ENCODE peak calls at places on chromosome 11, in ten cellular contexts. One of them, this sample, is unnamed.
A peak's percentile ranks its signal among the peaks of the same experiment; 100 is the strongest.

GRCh38 chr11:8886332-8886731 is 24.7 kb upstream of the AKIP1 start:
- DNase-seq in heart right ventricle: no peak
- DNase-seq in brain microvascular endothelial cell: no peak
- DNase-seq in upper lobe of right lung: no peak
- DNase-seq in K562: no peak
- DNase-seq in foreskin keratinocyte: no peak
- DNase-seq in Peyer's patch: no peak
- DNase-seq in fibroblast of lung: no peak
- DNase-seq in left ventricle myocardium inferior: no peak
- DNase-seq in pancreas: no peak
- DNase-seq in this sample: no peak

GRCh38 chr11:119518746-119519382 is 95.9 kb upstream of the THY1 start:
- DNase-seq in foreskin keratinocyte: peak; percentile 33
- DNase-seq in K562: peak; percentile 72
- DNase-seq in left ventricle myocardium inferior: no peak
- DNase-seq in pancreas: no peak
- DNase-seq in Peyer's patch: no peak
- DNase-seq in upper lobe of right lung: no peak
- DNase-seq in fibroblast of lung: peak; percentile 58
- DNase-seq in brain microvascular endothelial cell: peak; percentile 47
- DNase-seq in heart right ventricle: no peak
- DNase-seq in this sample: no peak

GRCh38 chr11:43868852-43869567 is 11.6 kb upstream of the ALKBH3 start:
- DNase-seq in pancreas: no peak
- DNase-seq in Peyer's patch: no peak
- DNase-seq in heart right ventricle: no peak
- DNase-seq in fibroblast of lung: peak; percentile 77
- DNase-seq in left ventricle myocardium inferior: no peak
- DNase-seq in brain microvascular endothelial cell: peak; percentile 79
- DNase-seq in upper lobe of right lung: no peak
- DNase-seq in K562: peak; percentile 36
- DNase-seq in foreskin keratinocyte: peak; percentile 51
- DNase-seq in this sample: no peak

GRCh38 chr11:115860246-115860645 is 356.0 kb upstream of the CADM1 start:
- DNase-seq in fibroblast of lung: peak; percentile 87
- DNase-seq in pancreas: no peak
- DNase-seq in left ventricle myocardium inferior: no peak
- DNase-seq in heart right ventricle: no peak
- DNase-seq in foreskin keratinocyte: no peak
- DNase-seq in K562: no peak
- DNase-seq in brain microvascular endothelial cell: no peak
- DNase-seq in upper lobe of right lung: no peak
- DNase-seq in Peyer's patch: no peak
- DNase-seq in this sample: no peak

GRCh38 chr11:66604161-66604560 is 11.2 kb downstream of the CCS start:
- DNase-seq in brain microvascular endothelial cell: no peak
- DNase-seq in pancreas: no peak
- DNase-seq in K562: no peak
- DNase-seq in fibroblast of lung: no peak
- DNase-seq in heart right ventricle: no peak
- DNase-seq in left ventricle myocardium inferior: no peak
- DNase-seq in foreskin keratinocyte: no peak
- DNase-seq in upper lobe of right lung: no peak
- DNase-seq in Peyer's patch: no peak
- DNase-seq in this sample: no peak

GRCh38 chr11:96875772-96876171 is 486.0 kb downstream of the JRKL start:
- DNase-seq in brain microvascular endothelial cell: no peak
- DNase-seq in fibroblast of lung: no peak
- DNase-seq in heart right ventricle: no peak
- DNase-seq in K562: no peak
- DNase-seq in foreskin keratinocyte: no peak
- DNase-seq in Peyer's patch: no peak
- DNase-seq in pancreas: no peak
- DNase-seq in upper lobe of right lung: no peak
- DNase-seq in left ventricle myocardium inferior: no peak
- DNase-seq in this sample: no peak

GRCh38 chr11:8018742-8019631 is 31.9 kb downstream of the EIF3F start:
- DNase-seq in upper lobe of right lung: peak; percentile 71
- DNase-seq in heart right ventricle: peak; percentile 76
- DNase-seq in left ventricle myocardium inferior: peak; percentile 76
- DNase-seq in foreskin keratinocyte: no peak
- DNase-seq in pancreas: peak; percentile 64
- DNase-seq in K562: no peak
- DNase-seq in Peyer's patch: peak; percentile 54
- DNase-seq in fibroblast of lung: peak; percentile 65
- DNase-seq in brain microvascular endothelial cell: peak; percentile 48
- DNase-seq in this sample: no peak

GRCh38 chr11:115084191-115084590 is 405.9 kb downstream of the NXPE2 start:
- DNase-seq in upper lobe of right lung: no peak
- DNase-seq in left ventricle myocardium inferior: no peak
- DNase-seq in brain microvascular endothelial cell: no peak
- DNase-seq in fibroblast of lung: no peak
- DNase-seq in K562: no peak
- DNase-seq in Peyer's patch: no peak
- DNase-seq in heart right ventricle: no peak
- DNase-seq in foreskin keratinocyte: no peak
- DNase-seq in pancreas: no peak
- DNase-seq in this sample: no peak

GRCh38 chr11:133526790-133527189 is 5.5 kb downstream of the OPCML start:
- DNase-seq in foreskin keratinocyte: no peak
- DNase-seq in fibroblast of lung: no peak
- DNase-seq in K562: no peak
- DNase-seq in brain microvascular endothelial cell: no peak
- DNase-seq in upper lobe of right lung: no peak
- DNase-seq in pancreas: no peak
- DNase-seq in left ventricle myocardium inferior: peak; percentile 47
- DNase-seq in Peyer's patch: no peak
- DNase-seq in heart right ventricle: peak; percentile 36
- DNase-seq in this sample: no peak

GRCh38 chr11:97738751-97739150 is 1282.0 kb upstream of the CNTN5 start:
- DNase-seq in foreskin keratinocyte: no peak
- DNase-seq in Peyer's patch: no peak
- DNase-seq in left ventricle myocardium inferior: no peak
- DNase-seq in heart right ventricle: no peak
- DNase-seq in fibroblast of lung: no peak
- DNase-seq in upper lobe of right lung: no peak
- DNase-seq in K562: no peak
- DNase-seq in pancreas: no peak
- DNase-seq in brain microvascular endothelial cell: no peak
- DNase-seq in this sample: no peak

GRCh38 chr11:74330065-74330858 is 18.8 kb upstream of the P4HA3 start:
- DNase-seq in heart right ventricle: no peak
- DNase-seq in Peyer's patch: no peak
- DNase-seq in brain microvascular endothelial cell: peak; percentile 42
- DNase-seq in fibroblast of lung: peak; percentile 82
- DNase-seq in left ventricle myocardium inferior: no peak
- DNase-seq in foreskin keratinocyte: peak; percentile 29
- DNase-seq in K562: no peak
- DNase-seq in upper lobe of right lung: no peak
- DNase-seq in pancreas: no peak
- DNase-seq in this sample: no peak

GRCh38 chr11:62805044-62805892 is at the start of gene NXF1:
- DNase-seq in pancreas: peak; percentile 91
- DNase-seq in left ventricle myocardium inferior: peak; percentile 95
- DNase-seq in Peyer's patch: peak; percentile 95
- DNase-seq in heart right ventricle: peak; percentile 96
- DNase-seq in brain microvascular endothelial cell: peak; percentile 85
- DNase-seq in foreskin keratinocyte: peak; percentile 68
- DNase-seq in upper lobe of right lung: peak; percentile 97
- DNase-seq in K562: peak; percentile 98
- DNase-seq in fibroblast of lung: peak; percentile 88
- DNase-seq in this sample: peak; percentile 94
- TF ChIP-seq CTCF in pancreas: no peak
- TF ChIP-seq CTCF in left ventricle myocardium inferior: peak; percentile 31
- TF ChIP-seq CTCF in Peyer's patch: peak; percentile 6
- TF ChIP-seq CTCF in heart right ventricle: no peak
- TF ChIP-seq CTCF in brain microvascular endothelial cell: peak; percentile 39
- TF ChIP-seq CTCF in foreskin keratinocyte: peak; percentile 18
- TF ChIP-seq CTCF in upper lobe of right lung: peak; percentile 9
- TF ChIP-seq CTCF in K562: peak; percentile 7
- TF ChIP-seq CTCF in fibroblast of lung: no peak
- TF ChIP-seq CTCF in this sample: peak; percentile 31

DNA sequence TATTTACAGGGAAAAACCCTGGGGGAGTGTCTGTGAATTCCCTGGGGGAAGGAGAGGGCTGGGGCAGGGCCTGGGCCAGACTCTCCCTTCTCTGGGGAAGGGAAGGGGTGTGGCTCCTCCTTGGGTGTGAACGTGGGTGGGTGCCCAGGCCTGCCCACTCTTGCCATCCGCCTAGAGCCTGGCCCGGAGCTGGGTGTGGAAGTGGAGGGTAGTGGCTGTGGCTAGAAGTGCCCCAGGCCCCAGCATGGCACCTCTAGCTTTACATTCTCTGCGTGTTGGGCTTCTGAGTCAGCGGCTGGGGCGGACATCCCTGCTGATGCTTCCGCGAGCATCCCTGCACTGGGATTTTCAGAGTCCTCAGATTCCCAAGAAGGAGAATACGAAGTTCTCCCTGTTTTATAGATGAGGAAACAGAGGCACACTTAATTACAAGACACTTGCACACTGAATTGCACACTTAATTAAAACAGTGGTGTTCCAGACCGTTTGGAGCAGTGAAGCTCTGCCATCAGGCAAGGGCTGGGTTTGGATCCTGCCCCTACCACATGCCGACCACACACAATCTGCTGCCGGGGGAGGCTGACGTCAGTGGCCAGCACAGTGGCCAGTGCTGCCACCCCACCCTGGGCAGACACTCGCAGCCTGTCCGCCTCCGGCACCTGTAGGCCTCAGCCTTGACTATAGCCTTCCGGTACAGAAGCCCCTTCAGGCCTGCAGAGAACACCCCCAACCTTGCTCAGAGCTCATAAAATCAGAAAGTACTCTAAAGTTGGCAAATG is 7.6 kb downstream of the BAD start:
- DNase-seq in Peyer's patch: no peak
- DNase-seq in upper lobe of right lung: no peak
- DNase-seq in brain microvascular endothelial cell: peak; percentile 56
- DNase-seq in K562: no peak
- DNase-seq in pancreas: no peak
- DNase-seq in heart right ventricle: no peak
- DNase-seq in fibroblast of lung: peak; percentile 55
- DNase-seq in foreskin keratinocyte: peak; percentile 85
- DNase-seq in left ventricle myocardium inferior: no peak
- DNase-seq in this sample: no peak
- H3K27ac ChIP-seq in Peyer's patch: no peak overlapping the region
- H3K27ac ChIP-seq in upper lobe of right lung: no peak overlapping the region
- H3K27ac ChIP-seq in brain microvascular endothelial cell: peak overlapping the region; percentile 66
- H3K27ac ChIP-seq in K562: no peak overlapping the region
- H3K27ac ChIP-seq in pancreas: no peak overlapping the region
- H3K27ac ChIP-seq in heart right ventricle: no peak overlapping the region
- H3K27ac ChIP-seq in fibroblast of lung: no peak overlapping the region
- H3K27ac ChIP-seq in foreskin keratinocyte: peak overlapping the region; percentile 40
- H3K27ac ChIP-seq in left ventricle myocardium inferior: no peak overlapping the region
- H3K27ac ChIP-seq in this sample: peak overlapping the region; percentile 68

GRCh38 chr11:1082728-1083620 is 8.3 kb downstream of the MUC2 start:
- DNase-seq in upper lobe of right lung: peak; percentile 58
- DNase-seq in brain microvascular endothelial cell: no peak
- DNase-seq in Peyer's patch: no peak
- DNase-seq in K562: no peak
- DNase-seq in foreskin keratinocyte: no peak
- DNase-seq in fibroblast of lung: no peak
- DNase-seq in pancreas: no peak
- DNase-seq in left ventricle myocardium inferior: peak; percentile 7
- DNase-seq in heart right ventricle: no peak
- DNase-seq in this sample: peak; percentile 33
- TF ChIP-seq CTCF in upper lobe of right lung: no peak
- TF ChIP-seq CTCF in brain microvascular endothelial cell: no peak
- TF ChIP-seq CTCF in Peyer's patch: no peak
- TF ChIP-seq CTCF in K562: no peak
- TF ChIP-seq CTCF in foreskin keratinocyte: no peak
- TF ChIP-seq CTCF in fibroblast of lung: no peak
- TF ChIP-seq CTCF in pancreas: no peak
- TF ChIP-seq CTCF in left ventricle myocardium inferior: no peak
- TF ChIP-seq CTCF in heart right ventricle: no peak
- TF ChIP-seq CTCF in this sample: no peak

DNA sequence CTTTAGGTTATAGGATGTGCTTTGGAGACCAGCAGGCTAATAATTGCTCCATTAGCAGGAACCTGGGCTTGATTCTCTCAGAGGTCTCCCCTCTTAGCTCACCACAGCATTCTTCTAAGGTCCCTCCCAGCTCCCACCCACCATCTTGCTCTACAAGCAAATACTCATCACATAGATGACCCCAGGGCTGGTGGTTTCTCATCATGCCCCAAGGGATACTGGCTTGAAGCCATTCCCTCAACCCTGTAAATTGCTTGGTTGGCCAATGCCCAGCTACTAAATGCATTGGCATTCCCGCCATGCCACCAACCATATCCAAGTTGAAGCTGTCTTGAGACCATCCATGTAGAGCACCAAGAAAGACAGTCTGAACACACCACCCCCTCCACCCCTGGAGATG is 130.2 kb upstream of the NCAM1 start:
- DNase-seq in fibroblast of lung: no peak
- DNase-seq in brain microvascular endothelial cell: no peak
- DNase-seq in foreskin keratinocyte: no peak
- DNase-seq in K562: no peak
- DNase-seq in heart right ventricle: no peak
- DNase-seq in upper lobe of right lung: no peak
- DNase-seq in pancreas: no peak
- DNase-seq in left ventricle myocardium inferior: no peak
- DNase-seq in Peyer's patch: no peak
- DNase-seq in this sample: no peak
- H3K27ac ChIP-seq in fibroblast of lung: no peak overlapping the region
- H3K27ac ChIP-seq in brain microvascular endothelial cell: no peak overlapping the region
- H3K27ac ChIP-seq in foreskin keratinocyte: no peak overlapping the region
- H3K27ac ChIP-seq in K562: no peak overlapping the region
- H3K27ac ChIP-seq in heart right ventricle: no peak overlapping the region
- H3K27ac ChIP-seq in upper lobe of right lung: no peak overlapping the region
- H3K27ac ChIP-seq in pancreas: no peak overlapping the region
- H3K27ac ChIP-seq in left ventricle myocardium inferior: no peak overlapping the region
- H3K27ac ChIP-seq in Peyer's patch: no peak overlapping the region
- H3K27ac ChIP-seq in this sample: no peak overlapping the region

GRCh38 chr11:25970726-25971508 is 361.0 kb upstream of the ANO3 start:
- DNase-seq in upper lobe of right lung: no peak
- DNase-seq in left ventricle myocardium inferior: no peak
- DNase-seq in fibroblast of lung: no peak
- DNase-seq in Peyer's patch: no peak
- DNase-seq in brain microvascular endothelial cell: no peak
- DNase-seq in heart right ventricle: no peak
- DNase-seq in K562: peak; percentile 11
- DNase-seq in pancreas: no peak
- DNase-seq in foreskin keratinocyte: peak; percentile 65
- DNase-seq in this sample: no peak
- TF ChIP-seq CTCF in upper lobe of right lung: no peak
- TF ChIP-seq CTCF in left ventricle myocardium inferior: no peak
- TF ChIP-seq CTCF in fibroblast of lung: no peak
- TF ChIP-seq CTCF in Peyer's patch: no peak
- TF ChIP-seq CTCF in brain microvascular endothelial cell: peak; percentile 56
- TF ChIP-seq CTCF in heart right ventricle: no peak
- TF ChIP-seq CTCF in K562: no peak
- TF ChIP-seq CTCF in pancreas: no peak
- TF ChIP-seq CTCF in foreskin keratinocyte: peak; percentile 44
- TF ChIP-seq CTCF in this sample: no peak

GRCh38 chr11:109946322-109946846 is 146.8 kb upstream of the ZC3H12C start:
- DNase-seq in K562: peak; percentile 59
- DNase-seq in foreskin keratinocyte: peak; percentile 65
- DNase-seq in left ventricle myocardium inferior: peak; percentile 80
- DNase-seq in brain microvascular endothelial cell: peak; percentile 97
- DNase-seq in pancreas: peak; percentile 69
- DNase-seq in heart right ventricle: peak; percentile 74
- DNase-seq in Peyer's patch: peak; percentile 71
- DNase-seq in fibroblast of lung: peak; percentile 94
- DNase-seq in upper lobe of right lung: peak; percentile 90
- DNase-seq in this sample: peak; percentile 88

GRCh38 chr11:109940816-109941215 is 152.4 kb upstream of the ZC3H12C start:
- DNase-seq in fibroblast of lung: peak; percentile 89
- DNase-seq in Peyer's patch: no peak
- DNase-seq in upper lobe of right lung: no peak
- DNase-seq in left ventricle myocardium inferior: no peak
- DNase-seq in foreskin keratinocyte: peak; percentile 84
- DNase-seq in pancreas: no peak
- DNase-seq in heart right ventricle: no peak
- DNase-seq in brain microvascular endothelial cell: peak; percentile 93
- DNase-seq in K562: peak; percentile 27
- DNase-seq in this sample: no peak

GRCh38 chr11:109945626-109946321 is 147.4 kb upstream of the ZC3H12C start:
- DNase-seq in Peyer's patch: no peak
- DNase-seq in K562: no peak
- DNase-seq in fibroblast of lung: no peak
- DNase-seq in upper lobe of right lung: no peak
- DNase-seq in pancreas: no peak
- DNase-seq in left ventricle myocardium inferior: no peak
- DNase-seq in heart right ventricle: no peak
- DNase-seq in brain microvascular endothelial cell: no peak
- DNase-seq in foreskin keratinocyte: no peak
- DNase-seq in this sample: no peak
- H3K27ac ChIP-seq in Peyer's patch: no peak overlapping the region
- H3K27ac ChIP-seq in K562: peak overlapping the region; percentile 16
- H3K27ac ChIP-seq in fibroblast of lung: peak overlapping the region; percentile 37
- H3K27ac ChIP-seq in upper lobe of right lung: no peak overlapping the region
- H3K27ac ChIP-seq in pancreas: no peak overlapping the region
- H3K27ac ChIP-seq in left ventricle myocardium inferior: no peak overlapping the region
- H3K27ac ChIP-seq in heart right ventricle: no peak overlapping the region
- H3K27ac ChIP-seq in brain microvascular endothelial cell: peak overlapping the region; percentile 86
- H3K27ac ChIP-seq in foreskin keratinocyte: peak overlapping the region; percentile 74
- H3K27ac ChIP-seq in this sample: peak overlapping the region; percentile 77

This sample was measured in dorsolateral prefrontal cortex.